ENCODE peak calls at places on chromosome 4, in eight cellular contexts. R is psoas muscle; I is mesendoderm; O is GM23248; E is naive thymus-derived CD4-positive, alpha-beta T cell; H is endothelial cell of umbilical vein; V is astrocyte; D is heart right ventricle. P is an unnamed sample. For H3K36me3, the result is how much of the 10 kb centered on the place peaks cover.

GRCh38 chr4:73894021-73894420 is 24.8 kb downstream of the CXCL1 start:
- DNase-seq in D (no peak), E (no peak), H (no peak), O (peak), V (no peak), I (peak), R (no peak), P (no peak)

GRCh38 chr4:743463-744211 is 38.0 kb downstream of the PCGF3 start:
- DNase-seq in V (no peak), O (peak), I (no peak), H (no peak), D (no peak), R (peak), E (no peak), P (no peak)

GRCh38 chr4:154082760-154083530 is 294.1 kb upstream of the SFRP2 start:
- DNase-seq in D (no peak), R (no peak), V (peak), E (no peak), H (no peak), O (peak), I (peak), P (no peak)

GRCh38 chr4:1953335-1953734 is 55.4 kb downstream of the NELFA start:
- DNase-seq in O (no peak), I (no peak), H (no peak), E (no peak), V (no peak), R (no peak), D (no peak), P (no peak)

GRCh38 chr4:8103421-8103820 is 55.2 kb downstream of the ABLIM2 start:
- DNase-seq in H (no peak), R (peak), D (no peak), I (no peak), O (no peak), E (no peak), V (no peak), P (no peak)

GRCh38 chr4:90121961-90122748 is 5.0 kb upstream of the CCSER1 start:
- DNase-seq in H (peak), I (no peak), V (peak), O (no peak), R (no peak), D (no peak), E (no peak), P (no peak)

GRCh38 chr4:678765-679481 is 4.6 kb downstream of the MYL5 start:
- DNase-seq in O (no peak), I (no peak), R (peak), E (no peak), D (no peak), H (no peak), V (no peak), P (no peak)

GRCh38 chr4:133808151-133808550 is 393.4 kb downstream of the PABPC4L start:
- DNase-seq in O (no peak), H (no peak), I (no peak), R (no peak), V (peak), D (no peak), E (no peak), P (no peak)

GRCh38 chr4:158724647-158725046 is 1.5 kb upstream of the PPID start:
- DNase-seq in V (no peak), H (no peak), O (no peak), R (no peak), D (no peak), E (no peak), I (no peak), P (no peak)

GRCh38 chr4:101171747-101172146 is 175.6 kb downstream of the PPP3CA start:
- DNase-seq in D (no peak), V (peak), E (no peak), H (peak), R (no peak), I (no peak), O (peak), P (no peak)

GRCh38 chr4:133379681-133380438 is 230.8 kb downstream of the PCDH10 start:
- DNase-seq in D (no peak), I (no peak), O (no peak), R (no peak), H (no peak), E (no peak), V (no peak), P (no peak)

GRCh38 chr4:16229604-16230003 is 3.3 kb upstream of the TAPT1 start:
- DNase-seq in I (no peak), V (no peak), H (no peak), O (no peak), D (no peak), R (no peak), E (no peak), P (no peak)

GRCh38 chr4:132642196-132642817 is 506.8 kb upstream of the PCDH10 start:
- DNase-seq in H (peak), O (peak), V (peak), I (peak), E (no peak), R (no peak), D (no peak), P (peak)

GRCh38 chr4:149825336-149825735 is 9.7 kb upstream of the IQCM start:
- DNase-seq in R (no peak), E (no peak), D (no peak), O (peak), I (no peak), V (no peak), H (no peak), P (no peak)

GRCh38 chr4:86967798-86968197 is 33.0 kb downstream of the AFF1 start:
- DNase-seq in V (peak), I (no peak), D (no peak), E (no peak), O (peak), H (no peak), R (no peak), P (peak)

GRCh38 chr4:140012688-140013087 is 141.3 kb downstream of the MAML3 start:
- DNase-seq in I (peak), E (peak), V (peak), H (peak), D (peak), O (peak), R (peak), P (peak)

GRCh38 chr4:68361146-68361589 is 11.3 kb upstream of the YTHDC1 start:
- DNase-seq in V (peak), R (no peak), D (no peak), I (peak), O (peak), E (no peak), H (no peak), P (peak)

GRCh38 chr4:112817933-112818921 is 181.3 kb downstream of the LARP7 start:
- DNase-seq in V (peak), I (peak), H (peak), D (peak), R (peak), E (no peak), O (peak), P (peak)

GRCh38 chr4:6953751-6954380 is 44.2 kb downstream of the TBC1D14 start:
- DNase-seq in D (peak), H (no peak), V (peak), R (peak), O (peak), I (peak), E (no peak), P (peak)

GRCh38 chr4:5399790-5400421 is 308.5 kb downstream of the EVC2 start:
- DNase-seq in V (no peak), I (peak), E (no peak), R (no peak), O (peak), H (peak), D (no peak), P (peak)

GRCh38 chr4:105934381-105934780 is 39.1 kb downstream of the NPNT start:
- DNase-seq in V (no peak), E (no peak), R (no peak), H (no peak), I (no peak), O (no peak), D (no peak), P (no peak)

GRCh38 chr4:174554329-174554728 is 32.0 kb upstream of the HPGD start:
- DNase-seq in H (no peak), R (no peak), O (no peak), V (no peak), E (no peak), D (no peak), I (no peak), P (no peak)

GRCh38 chr4:180292339-180292738 is 1950.9 kb upstream of the TENM3 start:
- DNase-seq in E (no peak), V (no peak), R (no peak), D (no peak), O (no peak), H (no peak), I (no peak), P (no peak)
- H3K36me3 ChIP-seq in E (under half), V (under half), R (under half), D (under half), O (under half), H (under half), I (under half), P (under half)

GRCh38 chr4:3402409-3403103 is 39.2 kb upstream of the HGFAC start:
- DNase-seq in V (peak), H (no peak), E (no peak), O (peak), I (no peak), D (no peak), R (no peak), P (peak)

GRCh38 chr4:3397128-3397527 is 44.6 kb upstream of the HGFAC start:
- DNase-seq in E (no peak), H (no peak), I (no peak), V (no peak), D (no peak), R (no peak), O (no peak), P (no peak)

GRCh38 chr4:3396611-3397010 is 45.2 kb upstream of the HGFAC start:
- DNase-seq in V (no peak), E (no peak), H (no peak), D (no peak), R (no peak), O (peak), I (no peak), P (no peak)

GRCh38 chr4:3401436-3402171 is 40.2 kb upstream of the HGFAC start:
- DNase-seq in O (no peak), E (no peak), H (no peak), D (no peak), V (peak), R (no peak), I (no peak), P (peak)

GRCh38 chr4:3399277-3400194 is 42.2 kb upstream of the HGFAC start:
- DNase-seq in D (peak), I (peak), H (peak), E (no peak), V (peak), R (no peak), O (peak), P (peak)
- H3K4me3 ChIP-seq in D (no peak), I (no peak), H (no peak), E (no peak), V (no peak), R (no peak), O (no peak), P (no peak)

GRCh38 chr4:39037491-39037825 is 5.2 kb upstream of the TMEM156 start:
- DNase-seq in R (no peak), O (peak), V (peak), D (no peak), I (no peak), H (peak), E (no peak), P (peak)
- H3K27ac ChIP-seq in R (no peak), O (no peak), V (peak), D (no peak), I (no peak), H (peak), E (no peak), P (peak)

GRCh38 chr4:13612569-13612968 is 15.0 kb downstream of the BOD1L1 start:
- DNase-seq in I (peak), O (no peak), V (no peak), R (no peak), H (no peak), D (no peak), E (no peak), P (no peak)
- H3K36me3 ChIP-seq in I (under half), O (half or more), V (under half), R (half or more), H (under half), D (half or more), E (under half), P (under half)

GRCh38 chr4:54061067-54061466 is 3.3 kb downstream of the CHIC2 start:
- DNase-seq in V (no peak), E (no peak), D (no peak), O (no peak), H (no peak), R (no peak), I (no peak), P (no peak)
- H3K4me3 ChIP-seq in V (no peak), E (no peak), D (peak), O (peak), H (no peak), R (peak), I (no peak), P (no peak)

GRCh38 chr4:22094217-22094616 is 145.6 kb upstream of the KCNIP4 start:
- DNase-seq in O (no peak), V (no peak), I (no peak), R (no peak), D (no peak), E (no peak), H (no peak), P (no peak)
- H3K27ac ChIP-seq in O (no peak), V (no peak), I (no peak), R (no peak), D (no peak), E (no peak), H (no peak), P (no peak)

GRCh38 chr4:155751569-155751968 is 7.3 kb upstream of the GUCY1B1 start:
- DNase-seq in R (no peak), E (no peak), I (no peak), V (no peak), H (no peak), O (no peak), D (no peak), P (no peak)

GRCh38 chr4:155745984-155746383 is 12.8 kb upstream of the GUCY1B1 start:
- DNase-seq in I (no peak), O (peak), V (peak), H (no peak), D (no peak), R (no peak), E (no peak), P (peak)

GRCh38 chr4:155742310-155743015 is 16.4 kb upstream of the GUCY1B1 start:
- DNase-seq in H (no peak), I (peak), V (no peak), O (no peak), D (no peak), E (no peak), R (no peak), P (no peak)

GRCh38 chr4:155748039-155748438 is 10.8 kb upstream of the GUCY1B1 start:
- DNase-seq in H (no peak), R (no peak), D (no peak), E (no peak), I (peak), O (no peak), V (no peak), P (no peak)
- H3K36me3 ChIP-seq in H (under half), R (under half), D (under half), E (under half), I (under half), O (under half), V (under half), P (under half)

GRCh38 chr4:78648639-78649363 is 97.2 kb downstream of the ANXA3 start:
- DNase-seq in D (no peak), H (peak), R (no peak), V (no peak), I (no peak), O (no peak), E (no peak), P (no peak)

GRCh38 chr4:78644063-78644691 is 92.6 kb downstream of the ANXA3 start:
- DNase-seq in V (no peak), H (no peak), O (no peak), R (no peak), I (no peak), E (no peak), D (no peak), P (no peak)

GRCh38 chr4:78644744-78645330 is 93.3 kb downstream of the ANXA3 start:
- DNase-seq in H (peak), R (peak), I (peak), V (peak), D (peak), E (peak), O (peak), P (peak)

GRCh38 chr4:78647272-78647671 is 95.7 kb downstream of the ANXA3 start:
- DNase-seq in E (no peak), H (no peak), V (no peak), I (no peak), D (no peak), O (no peak), R (no peak), P (no peak)

DNA sequence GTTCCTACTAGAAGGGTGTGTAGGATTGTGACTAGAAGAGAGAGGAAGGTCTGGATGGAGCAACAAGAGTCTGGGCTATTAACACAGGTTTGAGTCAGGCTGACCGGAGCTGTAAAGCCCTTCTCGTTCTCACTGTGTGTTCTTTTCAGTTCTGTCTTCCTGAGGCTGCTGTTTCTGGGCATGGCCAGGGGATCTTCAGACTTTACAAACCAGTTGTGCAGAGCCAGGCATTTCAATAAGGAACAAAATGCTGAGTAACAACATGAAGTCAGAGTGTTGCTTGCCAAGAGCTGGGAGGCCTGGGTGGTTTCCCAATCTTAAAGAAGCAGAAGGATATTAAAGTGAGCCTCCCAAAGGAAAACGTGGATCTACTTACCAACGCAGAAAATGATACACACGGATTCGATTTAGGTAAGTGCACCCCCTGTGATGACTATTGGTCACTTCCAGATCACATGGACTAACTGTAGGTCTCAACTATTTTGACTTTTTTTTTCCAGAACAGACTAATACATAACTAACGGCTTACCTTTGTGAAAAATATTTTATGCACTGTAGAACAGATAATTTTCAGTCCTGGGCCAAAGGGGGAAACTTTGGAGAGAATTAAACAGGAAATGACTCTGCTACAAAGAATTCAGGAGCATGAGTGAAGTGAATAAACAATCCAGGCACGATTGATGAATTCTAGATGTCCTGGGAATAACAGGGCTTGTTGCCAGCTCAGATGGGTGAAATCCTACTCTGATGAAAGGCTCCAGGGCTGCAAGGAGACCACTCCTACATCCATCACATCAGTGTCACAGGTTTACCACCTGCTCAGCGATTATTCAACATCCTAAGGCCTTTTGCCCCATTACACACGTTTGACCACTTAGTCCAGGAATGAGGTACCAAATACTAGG is 94.5 kb downstream of the ANXA3 start:
- DNase-seq in E (no peak), V (peak), I (no peak), O (peak), H (peak), R (peak), D (peak), P (peak)
- H3K4me3 ChIP-seq in E (no peak), V (peak), I (no peak), O (peak), H (no peak), R (peak), D (no peak), P (peak)

DNA sequence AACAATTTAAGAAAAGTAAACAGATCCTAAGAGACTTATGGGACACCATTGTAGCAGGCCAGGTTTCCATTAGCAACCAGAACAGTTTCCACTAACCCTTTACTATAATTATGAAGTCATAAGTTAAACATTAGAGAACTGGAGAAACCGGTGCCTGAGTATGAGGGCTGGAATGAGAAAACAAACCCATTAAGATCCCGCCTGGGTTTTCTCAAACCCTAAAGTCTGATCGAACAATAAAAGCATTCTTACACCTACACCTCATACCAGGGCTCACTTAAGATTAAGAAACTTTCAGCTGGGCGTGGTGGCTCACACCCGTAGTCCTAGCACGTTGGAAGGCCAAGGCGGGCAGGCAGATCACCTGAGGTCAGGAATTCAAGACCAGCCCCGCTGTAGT is 13.7 kb upstream of the DHX15 start:
- DNase-seq in O (no peak), V (no peak), I (no peak), R (no peak), H (no peak), E (no peak), D (no peak), P (peak)
- H3K27ac ChIP-seq in O (no peak), V (no peak), I (no peak), R (no peak), H (no peak), E (no peak), D (no peak), P (no peak)